ENCODE peak calls at places on chromosomes 3 and 15, in five cellular contexts. K is right lobe of liver; Q is heart right ventricle; L is naive thymus-derived CD4-positive, alpha-beta T cell; E is uterus. S is an unnamed sample.

GRCh38 chr15:28286031-28286430 is 35.9 kb downstream of the HERC2 start:
- DNase-seq in K (no peak), Q (no peak), L (no peak), E (no peak), S (no peak)

GRCh38 chr15:48596841-48597240 is 48.7 kb downstream of the FBN1 start:
- DNase-seq in K (no peak), Q (no peak), L (no peak), E (no peak), S (no peak)

GRCh38 chr3:27756877-27757276 is 34.8 kb upstream of the EOMES start:
- DNase-seq in K (no peak), Q (no peak), L (no peak), E (no peak), S (no peak)

GRCh38 chr15:48751595-48751994 is 59.3 kb downstream of the CEP152 start:
- DNase-seq in K (no peak), Q (no peak), L (no peak), E (no peak), S (no peak)

GRCh38 chr3:109188726-109189125 is 52.2 kb downstream of the C3orf85 start:
- DNase-seq in K (peak; percentile 39), Q (no peak), L (no peak), E (no peak), S (no peak)

GRCh38 chr3:73709712-73710111 is 85.0 kb upstream of the PDZRN3 start:
- DNase-seq in K (no peak), Q (no peak), L (no peak), E (no peak), S (no peak)

GRCh38 chr15:36899696-36900095 is 200.7 kb downstream of the MEIS2 start:
- DNase-seq in K (no peak), Q (no peak), L (no peak), E (no peak), S (no peak)

GRCh38 chr15:89654311-89654761 is 931 bp downstream of the KIF7 start:
- DNase-seq in K (no peak), Q (no peak), L (no peak), E (no peak), S (no peak)

GRCh38 chr3:14206548-14207177 is 28.0 kb downstream of the LSM3 start:
- DNase-seq in K (no peak), Q (no peak), L (no peak), E (no peak), S (no peak)

GRCh38 chr3:71421820-71422566 is 161.5 kb downstream of the FOXP1 start:
- DNase-seq in K (no peak), Q (no peak), L (peak; percentile 72), E (no peak), S (no peak)

GRCh38 chr3:149506540-149506939 is 32.0 kb downstream of the TM4SF4 start:
- DNase-seq in K (no peak), Q (no peak), L (no peak), E (no peak), S (no peak)

GRCh38 chr3:142180761-142181362 is 31.5 kb upstream of the TFDP2 start:
- DNase-seq in K (peak; percentile 26), Q (peak; percentile 13), L (no peak), E (peak; percentile 34), S (no peak)

GRCh38 chr3:14836049-14836468 is 17.3 kb downstream of the FGD5 start:
- DNase-seq in K (no peak), Q (peak; percentile 72), L (no peak), E (peak; percentile 78), S (no peak)

GRCh38 chr3:94862703-94863102 is 799.8 kb downstream of the NSUN3 start:
- DNase-seq in K (no peak), Q (no peak), L (no peak), E (no peak), S (peak; percentile 15)

GRCh38 chr3:112967425-112967824 is 7.5 kb downstream of the CD200R1 start:
- DNase-seq in K (no peak), Q (no peak), L (no peak), E (no peak), S (no peak)

GRCh38 chr3:71428841-71429609 is 154.5 kb downstream of the FOXP1 start:
- DNase-seq in K (peak; percentile 68), Q (peak; percentile 58), L (no peak), E (peak; percentile 29), S (no peak)

GRCh38 chr3:186360779-186361178 is 1.3 kb downstream of the DGKG start:
- DNase-seq in K (peak; percentile 33), Q (peak; percentile 32), L (no peak), E (no peak), S (no peak)

GRCh38 chr3:50260942-50261441 is 8.0 kb upstream of the SEMA3B start:
- DNase-seq in K (no peak), Q (no peak), L (no peak), E (no peak), S (no peak)

GRCh38 chr15:72398189-72398588 is at the start of gene TMEM202:
- DNase-seq in K (no peak), Q (no peak), L (no peak), E (no peak), S (no peak)

GRCh38 chr3:42070089-42070885 is 20.9 kb upstream of the TRAK1 start:
- DNase-seq in K (no peak), Q (no peak), L (no peak), E (no peak), S (no peak)

GRCh38 chr15:88077249-88077810 is 179.2 kb downstream of the NTRK3 start:
- DNase-seq in K (no peak), Q (no peak), L (no peak), E (no peak), S (no peak)

GRCh38 chr15:48416301-48416700 is 85.1 kb downstream of the DUT start:
- DNase-seq in K (no peak), Q (no peak), L (no peak), E (no peak), S (no peak)

GRCh38 chr15:70091649-70092461 is 5.9 kb downstream of the TLE3 start:
- DNase-seq in K (peak; percentile 29), Q (no peak), L (no peak), E (no peak), S (no peak)

GRCh38 chr3:156688849-156689452 is 14.6 kb downstream of the TIPARP start:
- DNase-seq in K (no peak), Q (no peak), L (no peak), E (no peak), S (no peak)

GRCh38 chr15:33310481-33311311 is at the start of gene RYR3:
- DNase-seq in K (no peak), Q (peak; percentile 6), L (no peak), E (peak; percentile 51), S (no peak)

GRCh38 chr3:195761503-195762248 is 40.9 kb downstream of the MUC20 start:
- DNase-seq in K (no peak), Q (no peak), L (no peak), E (no peak), S (peak; percentile 27)

GRCh38 chr3:33277193-33277882 is at the start of gene FBXL2:
- DNase-seq in K (peak; percentile 45), Q (peak; percentile 50), L (no peak), E (peak; percentile 27), S (peak; percentile 32)

DNA sequence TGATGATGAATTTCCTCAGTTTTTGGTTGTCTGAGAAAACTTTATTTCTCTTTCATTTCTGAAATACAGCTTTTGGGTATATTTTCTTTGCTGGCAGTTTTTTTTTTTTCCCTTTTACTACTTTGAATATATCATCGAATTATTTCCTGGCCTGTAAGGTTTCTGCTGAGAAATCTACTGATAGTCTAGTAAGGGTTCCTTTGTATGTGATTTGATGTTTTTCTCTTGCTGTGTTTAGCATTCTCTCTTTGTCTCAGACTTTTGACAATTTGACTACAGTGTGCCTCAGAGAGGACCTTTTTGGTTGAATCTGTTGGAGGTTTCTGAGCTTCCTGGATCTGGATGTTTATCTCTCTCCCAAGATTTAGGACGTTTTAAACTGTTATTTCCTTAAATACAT is 336.0 kb downstream of the CACNA2D3 start:
- DNase-seq in K (no peak), Q (no peak), L (no peak), E (no peak), S (no peak)
- H3K4me3 ChIP-seq in K (no peak overlapping the region), Q (no peak overlapping the region), L (no peak overlapping the region), E (no peak overlapping the region), S (no peak overlapping the region)

DNA sequence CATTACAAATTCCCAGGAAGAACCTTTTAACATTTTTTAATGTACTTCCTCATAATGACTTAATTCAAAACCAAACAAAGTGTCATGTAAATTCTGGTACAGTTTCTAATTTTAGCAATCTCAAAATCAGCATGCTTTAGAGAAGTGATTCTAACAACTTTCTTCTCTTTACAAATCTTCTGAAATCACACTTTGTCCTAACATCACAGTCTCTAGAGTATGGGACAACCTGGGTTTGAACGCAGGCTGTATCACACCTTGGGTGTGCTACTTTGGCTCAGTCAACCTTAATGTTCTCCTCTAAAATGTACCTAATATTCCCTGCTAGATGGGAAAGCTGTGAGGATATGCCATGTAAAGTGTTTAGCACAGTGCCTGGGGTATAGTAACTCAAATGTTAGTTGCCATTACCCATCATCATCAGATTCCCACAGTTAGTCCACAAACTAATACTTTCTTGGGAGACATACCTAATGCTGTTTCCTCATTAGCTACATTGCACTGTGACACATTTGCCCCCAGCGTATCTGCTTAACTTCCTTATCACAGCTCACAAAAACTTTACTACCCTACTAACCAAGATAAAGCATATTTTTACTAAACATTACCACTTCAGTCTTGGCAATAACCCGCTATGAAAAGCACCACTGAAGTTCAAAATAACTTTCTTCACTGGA is 3.1 kb downstream of the TSPAN3 start:
- DNase-seq in K (no peak), Q (no peak), L (no peak), E (no peak), S (no peak)
- H3K4me3 ChIP-seq in K (no peak overlapping the region), Q (no peak overlapping the region), L (no peak overlapping the region), E (no peak overlapping the region), S (no peak overlapping the region)

GRCh38 chr15:34721802-34722795 is 32.7 kb downstream of the GJD2 start:
- DNase-seq in K (peak; percentile 67), Q (peak; percentile 70), L (no peak), E (peak; percentile 13), S (no peak)

GRCh38 chr15:34724486-34724885 is 30.3 kb downstream of the GJD2 start:
- DNase-seq in K (no peak), Q (no peak), L (no peak), E (no peak), S (no peak)

GRCh38 chr15:34719051-34719882 is 35.5 kb downstream of the GJD2 start:
- DNase-seq in K (no peak), Q (no peak), L (no peak), E (no peak), S (no peak)

GRCh38 chr15:34719883-34720148 is 35.0 kb downstream of the GJD2 start:
- DNase-seq in K (peak; percentile 21), Q (no peak), L (no peak), E (no peak), S (no peak)

DNA sequence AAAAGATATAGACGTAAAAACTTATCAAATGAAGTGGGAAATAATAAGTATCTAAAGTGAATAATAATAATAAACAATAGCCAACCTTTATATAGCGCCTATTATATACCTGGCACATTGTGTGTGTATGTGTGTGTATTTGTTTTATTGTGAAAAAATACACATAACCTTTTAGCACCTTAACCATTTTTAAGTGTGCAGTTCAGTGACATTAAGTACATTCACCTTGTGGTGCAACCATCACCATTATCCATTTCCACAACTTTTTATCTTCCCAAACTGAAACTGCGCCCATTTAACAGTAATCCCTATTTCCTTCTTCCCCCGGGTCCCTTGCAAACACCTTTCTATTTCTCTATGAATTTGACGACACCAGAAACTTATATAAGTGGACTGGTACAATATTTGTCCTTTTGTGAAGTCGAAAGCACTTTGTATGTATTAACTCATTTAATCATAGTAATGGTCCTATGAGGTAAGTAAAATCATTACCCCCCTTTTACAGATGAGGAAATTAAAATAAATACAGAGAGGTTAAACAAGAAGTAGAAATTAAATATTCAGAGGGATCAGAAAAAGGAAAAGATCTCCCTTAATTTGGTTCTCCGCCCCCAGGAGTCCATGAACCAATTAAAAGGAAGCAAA is 33.5 kb downstream of the GJD2 start:
- DNase-seq in K (no peak), Q (no peak), L (no peak), E (no peak), S (no peak)
- H3K4me3 ChIP-seq in K (no peak overlapping the region), Q (peak overlapping the region; percentile 20), L (no peak overlapping the region), E (no peak overlapping the region), S (no peak overlapping the region)

GRCh38 chr3:31968927-31969418 is 12.1 kb downstream of the OSBPL10 start:
- DNase-seq in K (no peak), Q (no peak), L (no peak), E (no peak), S (no peak)
- H3K4me3 ChIP-seq in K (no peak overlapping the region), Q (no peak overlapping the region), L (no peak overlapping the region), E (no peak overlapping the region), S (no peak overlapping the region)

S was measured in Jurkat, Clone E6-1.